ENCODE peak calls at places on chromosomes 1 and 21, in six cellular contexts. One of them, this sample, is unnamed.

GRCh38 chr1:169588785-169589485 is 2.7 kb upstream of the F5 start:
- DNase-seq in stomach: no peak
- DNase-seq in WERI-Rb-1: no peak
- DNase-seq in esophagus squamous epithelium: no peak
- DNase-seq in IMR-90: no peak
- DNase-seq in Caco-2: no peak
- DNase-seq in this sample: no peak

GRCh38 chr1:14987829-14988603 is 165.5 kb upstream of the TMEM51 start:
- DNase-seq in WERI-Rb-1: no peak
- DNase-seq in IMR-90: no peak
- DNase-seq in stomach: no peak
- DNase-seq in esophagus squamous epithelium: no peak
- DNase-seq in Caco-2: no peak
- DNase-seq in this sample: peak; percentile 13

GRCh38 chr1:205016075-205016474 is 26.9 kb upstream of the CNTN2 start:
- DNase-seq in stomach: no peak
- DNase-seq in Caco-2: no peak
- DNase-seq in IMR-90: no peak
- DNase-seq in esophagus squamous epithelium: no peak
- DNase-seq in WERI-Rb-1: no peak
- DNase-seq in this sample: no peak

GRCh38 chr1:38009088-38009840 is 3.3 kb upstream of the UTP11 start:
- DNase-seq in Caco-2: no peak
- DNase-seq in esophagus squamous epithelium: no peak
- DNase-seq in IMR-90: peak; percentile 78
- DNase-seq in WERI-Rb-1: no peak
- DNase-seq in stomach: no peak
- DNase-seq in this sample: peak; percentile 85

GRCh38 chr1:20361805-20362381 is 71.2 kb downstream of the VWA5B1 start:
- DNase-seq in IMR-90: peak; percentile 37
- DNase-seq in stomach: peak; percentile 32
- DNase-seq in Caco-2: peak; percentile 60
- DNase-seq in esophagus squamous epithelium: no peak
- DNase-seq in WERI-Rb-1: peak; percentile 78
- DNase-seq in this sample: peak; percentile 69

GRCh38 chr1:44119525-44119924 is 904 bp downstream of the KLF17 start:
- DNase-seq in stomach: no peak
- DNase-seq in IMR-90: no peak
- DNase-seq in WERI-Rb-1: no peak
- DNase-seq in esophagus squamous epithelium: no peak
- DNase-seq in Caco-2: no peak
- DNase-seq in this sample: no peak

GRCh38 chr21:41751621-41752020 is 15.2 kb downstream of the RIPK4 start:
- DNase-seq in stomach: peak; percentile 79
- DNase-seq in Caco-2: peak; percentile 65
- DNase-seq in IMR-90: no peak
- DNase-seq in WERI-Rb-1: no peak
- DNase-seq in esophagus squamous epithelium: no peak
- DNase-seq in this sample: no peak

GRCh38 chr1:54836594-54836993 is 35.5 kb upstream of the TTC22 start:
- DNase-seq in IMR-90: no peak
- DNase-seq in WERI-Rb-1: no peak
- DNase-seq in Caco-2: no peak
- DNase-seq in stomach: no peak
- DNase-seq in esophagus squamous epithelium: no peak
- DNase-seq in this sample: no peak

GRCh38 chr1:60134706-60135105 is 61.1 kb upstream of the C1orf87 start:
- DNase-seq in esophagus squamous epithelium: no peak
- DNase-seq in stomach: no peak
- DNase-seq in WERI-Rb-1: no peak
- DNase-seq in Caco-2: no peak
- DNase-seq in IMR-90: no peak
- DNase-seq in this sample: no peak

GRCh38 chr1:109263597-109264378 is 14.4 kb downstream of the CELSR2 start:
- DNase-seq in WERI-Rb-1: peak; percentile 97
- DNase-seq in Caco-2: peak; percentile 94
- DNase-seq in esophagus squamous epithelium: peak; percentile 39
- DNase-seq in IMR-90: peak; percentile 79
- DNase-seq in stomach: peak; percentile 96
- DNase-seq in this sample: peak; percentile 81

GRCh38 chr1:44347280-44347679 is 7.8 kb downstream of the ERI3 start:
- DNase-seq in IMR-90: no peak
- DNase-seq in esophagus squamous epithelium: no peak
- DNase-seq in Caco-2: no peak
- DNase-seq in WERI-Rb-1: no peak
- DNase-seq in stomach: no peak
- DNase-seq in this sample: peak; percentile 62

GRCh38 chr1:100760511-100760910 is 41.0 kb downstream of the VCAM1 start:
- DNase-seq in WERI-Rb-1: no peak
- DNase-seq in Caco-2: no peak
- DNase-seq in stomach: no peak
- DNase-seq in IMR-90: no peak
- DNase-seq in esophagus squamous epithelium: no peak
- DNase-seq in this sample: no peak

GRCh38 chr21:34579411-34579810 is 35.5 kb downstream of the RCAN1 start:
- DNase-seq in Caco-2: no peak
- DNase-seq in esophagus squamous epithelium: no peak
- DNase-seq in IMR-90: peak; percentile 86
- DNase-seq in stomach: no peak
- DNase-seq in WERI-Rb-1: no peak
- DNase-seq in this sample: peak; percentile 93

GRCh38 chr1:77538956-77539509 is 143.4 kb downstream of the ZZZ3 start:
- DNase-seq in WERI-Rb-1: no peak
- DNase-seq in Caco-2: no peak
- DNase-seq in IMR-90: peak; percentile 93
- DNase-seq in stomach: no peak
- DNase-seq in esophagus squamous epithelium: no peak
- DNase-seq in this sample: peak; percentile 96

GRCh38 chr1:200891774-200892157 is 2.9 kb upstream of the INAVA start:
- DNase-seq in Caco-2: peak; percentile 86
- DNase-seq in stomach: no peak
- DNase-seq in esophagus squamous epithelium: no peak
- DNase-seq in WERI-Rb-1: no peak
- DNase-seq in IMR-90: no peak
- DNase-seq in this sample: no peak

GRCh38 chr1:27416387-27417111 is 24.1 kb downstream of the GPR3 start:
- DNase-seq in esophagus squamous epithelium: no peak
- DNase-seq in Caco-2: peak; percentile 51
- DNase-seq in stomach: no peak
- DNase-seq in WERI-Rb-1: peak; percentile 47
- DNase-seq in IMR-90: peak; percentile 73
- DNase-seq in this sample: peak; percentile 83

GRCh38 chr1:52054496-52055065 is 410 bp downstream of the TXNDC12 start:
- DNase-seq in WERI-Rb-1: no peak
- DNase-seq in Caco-2: no peak
- DNase-seq in stomach: no peak
- DNase-seq in esophagus squamous epithelium: no peak
- DNase-seq in IMR-90: no peak
- DNase-seq in this sample: no peak

GRCh38 chr1:206859082-206859491 is 6.3 kb upstream of the IL20 start:
- DNase-seq in WERI-Rb-1: no peak
- DNase-seq in Caco-2: no peak
- DNase-seq in stomach: no peak
- DNase-seq in esophagus squamous epithelium: no peak
- DNase-seq in IMR-90: no peak
- DNase-seq in this sample: no peak

GRCh38 chr1:210195635-210196160 is 36.9 kb upstream of the SERTAD4 start:
- DNase-seq in esophagus squamous epithelium: no peak
- DNase-seq in WERI-Rb-1: no peak
- DNase-seq in Caco-2: no peak
- DNase-seq in stomach: no peak
- DNase-seq in IMR-90: no peak
- DNase-seq in this sample: no peak

GRCh38 chr1:182299728-182300581 is 91.6 kb downstream of the GLUL start:
- DNase-seq in IMR-90: no peak
- DNase-seq in Caco-2: peak; percentile 74
- DNase-seq in stomach: peak; percentile 55
- DNase-seq in WERI-Rb-1: no peak
- DNase-seq in esophagus squamous epithelium: no peak
- DNase-seq in this sample: peak; percentile 50

GRCh38 chr1:182301026-182301436 is 90.6 kb downstream of the GLUL start:
- DNase-seq in IMR-90: no peak
- DNase-seq in WERI-Rb-1: no peak
- DNase-seq in stomach: no peak
- DNase-seq in Caco-2: no peak
- DNase-seq in esophagus squamous epithelium: no peak
- DNase-seq in this sample: no peak

GRCh38 chr1:182304218-182305016 is 87.2 kb downstream of the GLUL start:
- DNase-seq in esophagus squamous epithelium: no peak
- DNase-seq in stomach: no peak
- DNase-seq in Caco-2: no peak
- DNase-seq in WERI-Rb-1: no peak
- DNase-seq in IMR-90: no peak
- DNase-seq in this sample: peak; percentile 50

GRCh38 chr1:182303778-182304177 is 87.8 kb downstream of the GLUL start:
- DNase-seq in Caco-2: no peak
- DNase-seq in stomach: no peak
- DNase-seq in IMR-90: no peak
- DNase-seq in esophagus squamous epithelium: no peak
- DNase-seq in WERI-Rb-1: no peak
- DNase-seq in this sample: no peak

DNA sequence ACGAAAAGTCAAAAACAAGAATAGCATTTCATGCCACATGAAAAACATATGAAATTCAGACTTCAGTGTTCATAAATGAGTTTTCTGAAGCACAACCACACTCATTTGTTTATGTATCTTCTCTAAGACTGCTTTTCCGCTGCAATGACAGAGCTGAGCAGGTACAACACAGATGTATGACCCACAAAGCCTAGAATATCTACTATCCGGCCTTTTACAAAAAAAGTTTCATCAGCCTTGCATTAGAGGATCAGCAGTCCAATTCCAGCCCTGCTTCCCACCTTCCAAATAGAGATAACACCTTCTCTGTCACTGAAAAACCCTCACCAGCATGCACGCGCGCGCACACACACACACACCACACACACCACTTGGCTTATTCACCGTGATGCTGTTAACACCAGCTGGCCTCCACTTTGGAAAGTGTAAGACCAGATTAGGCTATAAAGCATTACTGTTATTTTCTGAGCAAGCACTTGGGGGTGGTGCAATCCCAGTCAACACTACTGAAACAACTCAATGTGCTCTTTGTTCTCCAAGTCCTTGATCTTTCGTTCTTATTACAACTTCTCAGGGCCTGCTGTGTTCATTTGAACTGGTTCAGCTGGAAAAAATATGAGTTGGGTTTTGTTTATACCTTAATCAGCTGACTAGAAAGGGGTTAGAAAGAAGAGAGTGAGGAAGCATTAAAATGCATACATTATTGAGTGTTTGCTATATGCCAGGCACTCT is 90.0 kb downstream of the GLUL start:
- DNase-seq in WERI-Rb-1: peak; percentile 49
- DNase-seq in Caco-2: peak; percentile 50
- DNase-seq in esophagus squamous epithelium: no peak
- DNase-seq in stomach: peak; percentile 40
- DNase-seq in IMR-90: peak; percentile 1
- DNase-seq in this sample: peak; percentile 77
- TF ChIP-seq CTCF in WERI-Rb-1: peak; percentile 22
- TF ChIP-seq CTCF in Caco-2: no peak
- TF ChIP-seq CTCF in esophagus squamous epithelium: peak; percentile 4
- TF ChIP-seq CTCF in stomach: no peak
- TF ChIP-seq CTCF in IMR-90: no peak
- TF ChIP-seq CTCF in this sample: peak; percentile 15

DNA sequence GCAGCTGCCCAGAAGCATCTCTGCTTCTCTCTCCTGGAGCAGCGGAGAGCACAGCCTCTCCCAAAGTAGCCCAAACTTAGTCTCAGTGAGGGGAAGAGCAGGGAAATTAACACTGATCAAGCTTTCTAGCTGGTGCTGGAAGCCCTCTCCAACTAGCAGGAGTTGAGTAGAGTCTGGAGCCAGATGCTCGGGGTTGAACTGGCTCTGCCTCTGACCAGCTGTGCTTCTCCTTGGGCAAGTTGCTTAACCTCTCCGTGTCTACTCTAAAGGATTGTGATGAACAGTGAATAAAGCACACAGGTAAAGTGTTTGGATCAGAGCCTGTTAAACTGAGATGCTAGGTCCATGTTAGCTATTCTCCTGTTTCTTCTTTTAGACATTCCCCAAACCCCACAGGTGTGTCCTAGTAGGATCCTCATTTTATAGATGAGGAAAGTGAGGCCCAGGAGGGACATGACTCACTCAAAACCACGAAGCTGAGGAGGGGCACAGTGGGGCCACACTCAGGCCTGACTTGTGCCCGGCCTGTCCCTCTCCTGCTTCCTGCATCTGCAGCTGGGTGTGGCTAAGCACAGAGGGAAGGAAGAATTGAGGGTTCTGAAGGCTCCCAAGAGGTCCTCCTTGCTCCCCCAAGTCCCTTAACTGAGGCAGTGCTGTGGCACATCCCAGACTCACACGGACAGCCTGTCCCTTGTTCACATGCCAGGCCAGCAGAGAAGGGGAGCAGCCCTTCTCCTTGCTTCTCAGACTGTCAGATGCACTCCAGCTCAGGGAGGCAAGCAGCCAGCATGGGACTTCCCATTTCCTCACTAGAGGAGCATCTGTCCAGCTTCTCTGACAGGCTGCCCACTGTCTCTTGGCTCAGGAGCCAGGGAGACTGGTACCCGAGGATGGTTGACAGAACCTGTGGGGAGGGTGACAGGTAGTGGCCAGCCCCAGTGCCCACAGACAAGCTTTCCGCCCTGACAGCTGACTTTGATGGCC is 152.0 kb upstream of the IGSF21 start:
- DNase-seq in Caco-2: no peak
- DNase-seq in esophagus squamous epithelium: no peak
- DNase-seq in stomach: no peak
- DNase-seq in WERI-Rb-1: no peak
- DNase-seq in IMR-90: no peak
- DNase-seq in this sample: no peak
- H3K4me3 ChIP-seq in Caco-2: no peak overlapping the region
- H3K4me3 ChIP-seq in esophagus squamous epithelium: no peak overlapping the region
- H3K4me3 ChIP-seq in stomach: no peak overlapping the region
- H3K4me3 ChIP-seq in WERI-Rb-1: no peak overlapping the region
- H3K4me3 ChIP-seq in IMR-90: no peak overlapping the region
- H3K4me3 ChIP-seq in this sample: no peak overlapping the region

GRCh38 chr1:155226910-155227260 is 18.4 kb downstream of the MTX1 start:
- DNase-seq in WERI-Rb-1: peak; percentile 89
- DNase-seq in IMR-90: peak; percentile 38
- DNase-seq in stomach: peak; percentile 53
- DNase-seq in esophagus squamous epithelium: no peak
- DNase-seq in Caco-2: peak; percentile 67
- DNase-seq in this sample: peak; percentile 38
- TF ChIP-seq CTCF in WERI-Rb-1: no peak
- TF ChIP-seq CTCF in IMR-90: no peak
- TF ChIP-seq CTCF in stomach: no peak
- TF ChIP-seq CTCF in esophagus squamous epithelium: no peak
- TF ChIP-seq CTCF in Caco-2: no peak
- TF ChIP-seq CTCF in this sample: no peak

DNA sequence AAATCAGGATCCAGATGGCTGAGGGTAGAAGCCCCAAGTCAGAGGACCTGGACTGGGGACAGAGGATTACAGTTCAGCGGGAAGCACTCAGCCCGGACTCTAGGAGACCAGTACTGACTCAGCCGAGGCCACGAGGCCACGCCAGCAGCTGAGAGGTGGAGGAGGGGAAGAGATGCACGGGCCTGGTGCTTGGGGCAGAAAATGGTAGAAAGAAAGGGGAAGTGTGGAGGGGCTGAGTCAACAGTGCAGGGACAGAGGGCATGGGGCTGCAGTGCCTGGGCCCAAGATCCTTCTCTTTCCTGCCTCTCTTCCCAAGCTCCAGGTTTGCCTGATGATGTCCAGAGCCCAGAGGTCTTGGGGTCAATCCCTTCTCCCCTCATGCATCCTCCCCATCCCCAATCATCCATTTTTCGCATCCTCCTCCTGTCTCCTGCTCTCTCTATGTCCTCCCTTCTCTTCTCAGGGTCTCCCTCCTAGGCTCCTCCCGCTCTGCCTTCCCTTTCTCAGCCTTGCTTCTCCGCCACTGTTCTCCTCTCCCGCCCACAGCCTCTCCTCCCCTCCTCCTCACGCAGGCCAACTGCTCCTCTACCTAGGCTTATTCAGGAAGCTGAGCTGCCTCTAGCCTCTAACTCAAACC is 7.7 kb downstream of the ARHGEF2 start:
- DNase-seq in WERI-Rb-1: peak; percentile 95
- DNase-seq in Caco-2: no peak
- DNase-seq in esophagus squamous epithelium: no peak
- DNase-seq in IMR-90: peak; percentile 88
- DNase-seq in stomach: peak; percentile 51
- DNase-seq in this sample: peak; percentile 92
- H3K4me3 ChIP-seq in WERI-Rb-1: peak overlapping the region; percentile 11
- H3K4me3 ChIP-seq in Caco-2: no peak overlapping the region
- H3K4me3 ChIP-seq in esophagus squamous epithelium: no peak overlapping the region
- H3K4me3 ChIP-seq in IMR-90: no peak overlapping the region
- H3K4me3 ChIP-seq in stomach: no peak overlapping the region
- H3K4me3 ChIP-seq in this sample: peak overlapping the region; percentile 6

This sample was measured in fibroblast of mammary gland.